ENCODE peak calls at places on chromosomes 3 and 15, in four cellular contexts. Y is heart right ventricle, V is pancreas, M is GM23338. R is an unnamed sample.

GRCh38 chr3:122952509-122952908 is 75.1 kb downstream of the SEMA5B start:
- ATAC-seq in Y (peak), V (peak), M (peak), R (peak)

GRCh38 chr3:42739401-42740158 is 33.5 kb downstream of the CCDC13 start:
- ATAC-seq in Y (peak), V (peak), M (no peak), R (no peak)

GRCh38 chr15:65094294-65094995 is 17.9 kb downstream of the KBTBD13 start:
- ATAC-seq in Y (peak), V (no peak), M (no peak), R (peak)

GRCh38 chr15:48393650-48394049 is 62.4 kb downstream of the DUT start:
- ATAC-seq in Y (peak), V (no peak), M (no peak), R (no peak)

GRCh38 chr15:66720206-66721010 is 18.4 kb downstream of the SMAD6 start:
- ATAC-seq in Y (no peak), V (peak), M (no peak), R (peak)

GRCh38 chr3:127192576-127193232 is at the start of gene PRR23E:
- ATAC-seq in Y (no peak), V (no peak), M (no peak), R (no peak)

GRCh38 chr3:112550859-112551258 is 10.9 kb downstream of the ATG3 start:
- ATAC-seq in Y (no peak), V (no peak), M (peak), R (no peak)

GRCh38 chr3:118942651-118943050 is 92.0 kb downstream of the IGSF11 start:
- ATAC-seq in Y (no peak), V (no peak), M (no peak), R (no peak)

GRCh38 chr3:111581403-111582113 is 13.6 kb downstream of the ZBED2 start:
- ATAC-seq in Y (no peak), V (no peak), M (no peak), R (no peak)

GRCh38 chr3:141979050-141979671 is 102.7 kb downstream of the ATP1B3 start:
- ATAC-seq in Y (no peak), V (no peak), M (no peak), R (no peak)

GRCh38 chr3:69428657-69429255 is 42.9 kb upstream of the FRMD4B start:
- ATAC-seq in Y (no peak), V (no peak), M (no peak), R (no peak)

GRCh38 chr3:187955076-187955952 is 198.6 kb upstream of the LPP start:
- ATAC-seq in Y (peak), V (peak), M (no peak), R (peak)

GRCh38 chr3:172577962-172578560 is 54.8 kb upstream of the TNFSF10 start:
- ATAC-seq in Y (no peak), V (no peak), M (no peak), R (no peak)

GRCh38 chr3:183489455-183490210 is 61.2 kb upstream of the MCF2L2 start:
- ATAC-seq in Y (peak), V (no peak), M (no peak), R (no peak)

DNA sequence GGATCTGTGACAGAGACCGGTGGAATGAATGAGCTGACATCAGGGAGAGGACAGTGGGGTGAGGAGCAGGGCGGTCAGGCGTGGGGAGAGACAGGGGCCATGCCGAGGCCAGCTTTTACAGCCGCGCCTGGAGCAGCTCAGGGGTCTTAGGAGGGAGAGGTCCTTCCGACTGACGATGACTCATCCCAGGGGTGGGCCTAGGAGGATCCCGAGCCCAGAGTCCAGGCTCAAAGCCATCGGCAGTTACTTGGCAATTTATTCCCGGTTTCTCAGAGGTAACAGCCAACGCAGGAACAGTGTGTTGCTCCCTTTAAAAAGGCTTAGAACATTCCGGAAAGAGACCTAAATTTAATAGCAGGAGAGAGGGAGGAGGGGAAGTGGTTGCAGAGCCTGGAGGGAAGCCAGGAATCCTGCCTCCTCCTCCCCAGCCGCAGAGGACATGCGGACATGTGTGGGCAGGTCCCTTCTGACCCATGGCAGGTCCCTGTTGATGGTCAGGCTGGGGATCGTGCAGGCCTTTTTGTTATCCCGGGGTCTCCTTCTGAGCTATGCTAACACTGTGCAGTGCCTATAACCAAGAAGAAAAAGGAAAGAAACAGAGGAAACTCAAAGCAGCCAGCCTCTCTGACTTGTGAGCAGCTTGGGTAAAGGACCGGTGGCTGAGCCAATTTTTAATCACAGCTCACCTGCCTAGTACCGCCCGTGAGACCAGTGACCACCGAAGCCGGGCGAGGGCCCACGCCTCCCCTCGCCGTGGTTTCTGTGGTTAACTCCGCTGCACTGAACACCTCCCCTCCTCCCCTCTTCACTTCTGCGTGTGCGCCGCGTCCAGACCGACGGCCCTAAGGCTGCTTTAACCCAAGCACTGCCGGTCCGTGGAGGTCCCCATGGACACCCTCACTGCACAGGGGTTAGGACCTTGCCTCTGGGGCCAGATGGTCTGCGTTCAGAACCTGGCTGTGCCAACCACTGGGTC is 392.4 kb upstream of the PROK2 start:
- ATAC-seq in Y (peak), V (peak), M (no peak), R (peak)
- H3K4me3 ChIP-seq in Y (no peak), V (no peak), M (no peak), R (no peak)

GRCh38 chr3:155884292-155884691 is 13.8 kb downstream of the GMPS start:
- ATAC-seq in Y (no peak), V (no peak), M (no peak), R (no peak)
- H3K4me3 ChIP-seq in Y (no peak), V (no peak), M (no peak), R (no peak)

DNA sequence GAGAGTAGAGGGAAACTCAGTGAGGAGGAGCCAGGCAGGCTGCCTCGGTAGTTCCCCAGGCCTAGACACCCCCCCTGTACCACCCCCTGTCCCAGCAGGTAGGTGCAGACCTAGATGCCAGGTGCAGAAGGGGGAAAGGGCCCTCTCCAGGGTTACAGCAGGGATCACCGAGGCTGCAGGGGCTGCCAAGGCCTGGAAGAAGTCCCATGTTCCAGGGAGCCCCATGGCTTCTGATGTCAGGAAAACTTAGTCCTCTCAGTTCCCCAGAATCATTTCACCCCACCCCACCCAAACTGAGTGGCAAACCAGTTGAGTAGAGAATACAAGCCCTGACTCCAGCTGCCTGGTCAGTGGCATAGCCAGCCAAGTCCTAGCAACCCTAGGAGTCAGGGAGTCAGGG is 7.4 kb upstream of the SEMA3B start:
- ATAC-seq in Y (no peak), V (no peak), M (no peak), R (no peak)
- H3K4me3 ChIP-seq in Y (no peak), V (no peak), M (no peak), R (no peak)

DNA sequence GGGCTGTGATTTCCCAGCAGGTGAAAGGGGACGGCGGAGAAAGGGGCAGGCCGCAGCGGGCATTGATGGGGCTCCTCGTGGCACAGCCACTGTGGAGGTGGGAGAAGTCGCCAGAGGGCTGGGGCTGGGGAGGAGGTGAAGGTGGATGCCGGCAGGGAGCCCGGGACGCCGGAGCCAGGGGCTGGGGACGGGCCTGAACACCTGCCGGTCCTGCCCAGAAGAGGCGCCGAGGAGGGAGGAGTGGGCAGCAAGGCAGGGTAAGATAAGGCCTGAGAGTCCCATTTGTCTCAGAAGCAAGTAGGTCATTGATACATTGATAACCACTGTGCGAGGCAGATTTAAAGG is 571 bp upstream of the RARRES1 start:
- ATAC-seq in Y (no peak), V (no peak), M (peak), R (no peak)
- H3K4me3 ChIP-seq in Y (peak), V (peak), M (peak), R (peak)

GRCh38 chr3:55481918-55482495 is 5.1 kb downstream of the WNT5A start:
- ATAC-seq in Y (no peak), V (no peak), M (peak), R (no peak)

GRCh38 chr3:55481067-55481917 is 5.8 kb downstream of the WNT5A start:
- ATAC-seq in Y (peak), V (peak), M (no peak), R (peak)

GRCh38 chr3:55483196-55484095 is 3.7 kb downstream of the WNT5A start:
- ATAC-seq in Y (no peak), V (no peak), M (peak), R (no peak)

GRCh38 chr3:55484191-55484644 is 2.9 kb downstream of the WNT5A start:
- ATAC-seq in Y (no peak), V (no peak), M (peak), R (no peak)

DNA sequence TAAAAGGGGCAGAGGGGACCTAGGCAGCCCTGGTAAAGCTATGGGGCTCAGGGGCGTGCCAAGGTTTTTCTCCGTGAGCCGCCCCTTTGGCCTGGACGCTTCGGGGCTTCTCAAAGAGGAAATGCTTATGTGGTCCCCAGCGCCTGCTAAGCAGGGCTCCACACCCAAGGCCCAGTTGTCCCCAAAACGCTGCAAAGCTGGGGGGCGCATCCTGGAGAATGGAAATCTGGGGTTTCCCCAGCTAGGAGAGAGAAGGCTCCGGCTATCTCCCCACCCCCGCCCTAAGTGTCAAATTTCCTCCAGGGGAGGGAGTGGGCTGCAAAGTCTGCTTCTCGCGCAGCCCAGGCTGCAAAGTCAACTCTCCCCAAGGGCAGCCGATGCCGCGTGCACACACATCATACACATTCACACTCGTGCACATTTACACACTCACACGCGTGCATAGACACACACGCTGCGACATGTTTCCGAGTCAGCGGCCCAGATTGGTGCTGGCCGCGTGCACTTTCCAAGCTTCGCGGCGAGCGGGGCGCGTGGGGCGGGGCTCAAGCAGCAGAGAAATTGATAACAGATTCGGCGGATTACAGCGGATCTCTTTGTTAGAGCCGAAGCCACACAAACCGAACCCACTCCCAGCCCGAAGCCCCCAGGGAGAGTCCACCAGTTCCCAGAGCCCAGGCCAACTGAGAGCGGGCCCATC is 4.5 kb downstream of the WNT5A start:
- ATAC-seq in Y (no peak), V (no peak), M (peak), R (no peak)
- H3K4me3 ChIP-seq in Y (peak), V (peak), M (peak), R (no peak)

GRCh38 chr15:78120523-78120922 is 10.7 kb downstream of the CIB2 start:
- ATAC-seq in Y (no peak), V (no peak), M (peak), R (no peak)
- H3K4me3 ChIP-seq in Y (no peak), V (no peak), M (no peak), R (no peak)

GRCh38 chr3:62818347-62818746 is 56.9 kb downstream of the CADPS start:
- ATAC-seq in Y (no peak), V (no peak), M (no peak), R (no peak)
- H3K4me3 ChIP-seq in Y (no peak), V (no peak), M (no peak), R (no peak)

GRCh38 chr15:90884719-90885431 is 571 bp downstream of the FES start:
- ATAC-seq in Y (peak), V (peak), M (peak), R (no peak)
- H3K4me3 ChIP-seq in Y (peak), V (peak), M (peak), R (peak)

DNA sequence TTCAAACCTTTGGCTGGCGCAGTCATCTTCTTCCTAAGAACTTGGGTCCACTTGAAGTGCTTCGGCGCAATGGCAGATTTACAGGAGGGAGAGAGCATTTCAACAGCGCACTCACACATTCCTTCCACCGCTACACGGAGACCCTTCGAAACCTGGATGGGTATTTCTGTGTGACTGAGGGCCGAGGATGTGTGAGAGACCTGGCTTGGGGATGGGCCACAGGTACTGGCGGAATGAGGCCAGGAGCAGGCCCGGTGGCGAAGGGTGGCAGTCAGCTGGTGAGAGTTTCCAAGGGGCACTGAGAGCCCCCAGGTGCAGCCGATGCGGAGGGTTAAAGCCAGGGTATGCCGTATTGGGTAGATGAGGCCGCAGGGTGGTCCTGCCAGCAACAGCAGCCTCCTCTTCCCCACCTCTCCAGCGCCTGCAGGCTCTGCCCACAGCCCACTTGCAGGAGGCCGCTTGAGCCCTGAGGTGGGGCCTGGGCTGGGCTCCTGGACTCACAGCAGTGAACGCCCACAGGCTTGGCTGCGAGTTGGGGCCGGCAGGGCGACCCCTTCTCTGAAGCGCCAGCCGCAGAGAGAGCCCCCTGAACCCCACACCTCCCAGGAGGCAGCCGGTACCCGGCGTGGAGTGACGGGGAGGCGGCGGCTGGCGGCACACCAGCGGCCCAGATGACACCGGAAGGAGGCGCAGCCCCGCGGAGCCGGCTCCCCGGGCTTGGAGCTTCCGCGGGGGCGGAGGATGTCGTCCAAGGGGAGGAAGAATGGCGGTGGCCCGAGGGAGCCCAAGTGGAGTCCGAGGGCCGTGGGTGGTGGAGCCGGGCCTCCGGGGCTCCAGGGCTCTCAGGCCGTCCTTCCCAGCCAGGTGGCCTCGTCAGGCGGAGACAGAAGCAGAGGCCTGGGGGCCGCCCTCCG is 166.5 kb downstream of the NSMCE3 start:
- ATAC-seq in Y (peak), V (peak), M (peak), R (peak)
- H3K4me3 ChIP-seq in Y (peak), V (no peak), M (peak), R (peak)